ENCODE peak calls at places on chromosomes 13 and 19, in four cellular contexts. I, M, U and B are unnamed samples.
A peak's percentile ranks its signal among the peaks of the same experiment; 100 is the strongest.

GRCh38 chr19:38049105-38049649 is 142.2 kb downstream of the SIPA1L3 start:
- DNase-seq in I (no peak), U (peak; percentile 93), M (no peak), B (no peak)

GRCh38 chr19:9958451-9958850 is 22.1 kb upstream of the OLFM2 start:
- DNase-seq in U (no peak), I (no peak), M (no peak), B (no peak)

GRCh38 chr19:48614436-48615144 is at the start of gene FAM83E:
- DNase-seq in U (no peak), M (peak; percentile 72), I (no peak), B (no peak)

GRCh38 chr19:13146763-13147563 is 3.2 kb downstream of the STX10 start:
- DNase-seq in I (no peak), U (no peak), M (peak; percentile 63), B (peak; percentile 67)

GRCh38 chr13:75870397-75870801 is 234.3 kb downstream of the LMO7 start:
- DNase-seq in U (no peak), M (peak; percentile 12), I (no peak), B (peak; percentile 46)

GRCh38 chr19:9043524-9043923 is 33.3 kb upstream of the MUC16 start:
- DNase-seq in I (no peak), U (no peak), M (peak; percentile 2), B (no peak)

GRCh38 chr13:73610799-73611592 is 523.2 kb downstream of the KLF12 start:
- DNase-seq in U (no peak), M (no peak), I (no peak), B (no peak)

GRCh38 chr13:85659493-85659892 is 139.7 kb downstream of the SLITRK6 start:
- DNase-seq in I (no peak), M (no peak), U (no peak), B (no peak)

GRCh38 chr13:110680852-110681251 is 25.1 kb downstream of the CARS2 start:
- DNase-seq in U (no peak), M (peak; percentile 30), I (peak; percentile 41), B (peak; percentile 69)

GRCh38 chr13:113607477-113608245 is 23.1 kb downstream of the TFDP1 start:
- DNase-seq in U (no peak), I (no peak), M (no peak), B (no peak)

GRCh38 chr13:95955719-95956118 is 97.5 kb downstream of the UGGT2 start:
- DNase-seq in I (no peak), M (no peak), U (no peak), B (no peak)

GRCh38 chr13:109155301-109155761 is 525.9 kb downstream of the MYO16 start:
- DNase-seq in M (no peak), U (no peak), I (no peak), B (no peak)

GRCh38 chr19:45632468-45633196 is 6.6 kb downstream of the EML2 start:
- DNase-seq in M (peak; percentile 89), I (no peak), U (no peak), B (peak; percentile 96)

GRCh38 chr13:49731766-49732165 is 40.5 kb upstream of the EBPL start:
- DNase-seq in U (no peak), I (no peak), M (no peak), B (no peak)

GRCh38 chr19:30159636-30160035 is 212.5 kb upstream of the ZNF536 start:
- DNase-seq in M (no peak), I (no peak), U (no peak), B (no peak)

GRCh38 chr19:43470288-43470687 is 4.9 kb upstream of the LYPD3 start:
- DNase-seq in U (no peak), I (no peak), M (no peak), B (peak; percentile 42)

GRCh38 chr13:89163081-89163480 is 1491.9 kb downstream of the SLITRK5 start:
- DNase-seq in U (no peak), M (no peak), I (no peak), B (peak; percentile 37)

GRCh38 chr13:23599083-23599925 is 29.1 kb downstream of the TNFRSF19 start:
- DNase-seq in U (no peak), M (no peak), I (peak; percentile 95), B (no peak)

GRCh38 chr13:43946281-43946680 is 66.6 kb downstream of the LACC1 start:
- DNase-seq in I (no peak), M (no peak), U (no peak), B (no peak)

GRCh38 chr13:113216165-113217056 is 7.0 kb downstream of the CUL4A start:
- DNase-seq in I (peak; percentile 45), M (peak; percentile 79), U (no peak), B (no peak)

GRCh38 chr13:79307433-79307861 is 98.6 kb downstream of the RBM26 start:
- DNase-seq in U (no peak), M (no peak), I (peak; percentile 52), B (no peak)

GRCh38 chr13:93818345-93818744 is 591.7 kb downstream of the GPC6 start:
- DNase-seq in I (no peak), U (no peak), M (no peak), B (no peak)

GRCh38 chr13:99658266-99658991 is 157.2 kb downstream of the TM9SF2 start:
- DNase-seq in U (no peak), M (peak; percentile 5), I (no peak), B (peak; percentile 59)

GRCh38 chr13:111485491-111486250 is 165.2 kb downstream of the TEX29 start:
- DNase-seq in I (no peak), U (no peak), M (no peak), B (no peak)

GRCh38 chr19:9323557-9323918 is 441 bp upstream of the ZNF559 start:
- DNase-seq in U (peak; percentile 32), I (peak; percentile 81), M (peak; percentile 75), B (peak; percentile 66)

GRCh38 chr13:31768351-31768750 is 29.0 kb downstream of the RXFP2 start:
- DNase-seq in I (no peak), U (no peak), M (no peak), B (no peak)

GRCh38 chr13:24741016-24741662 is 22.8 kb upstream of the RNF17 start:
- DNase-seq in M (peak; percentile 49), U (no peak), I (peak; percentile 10), B (no peak)

DNA sequence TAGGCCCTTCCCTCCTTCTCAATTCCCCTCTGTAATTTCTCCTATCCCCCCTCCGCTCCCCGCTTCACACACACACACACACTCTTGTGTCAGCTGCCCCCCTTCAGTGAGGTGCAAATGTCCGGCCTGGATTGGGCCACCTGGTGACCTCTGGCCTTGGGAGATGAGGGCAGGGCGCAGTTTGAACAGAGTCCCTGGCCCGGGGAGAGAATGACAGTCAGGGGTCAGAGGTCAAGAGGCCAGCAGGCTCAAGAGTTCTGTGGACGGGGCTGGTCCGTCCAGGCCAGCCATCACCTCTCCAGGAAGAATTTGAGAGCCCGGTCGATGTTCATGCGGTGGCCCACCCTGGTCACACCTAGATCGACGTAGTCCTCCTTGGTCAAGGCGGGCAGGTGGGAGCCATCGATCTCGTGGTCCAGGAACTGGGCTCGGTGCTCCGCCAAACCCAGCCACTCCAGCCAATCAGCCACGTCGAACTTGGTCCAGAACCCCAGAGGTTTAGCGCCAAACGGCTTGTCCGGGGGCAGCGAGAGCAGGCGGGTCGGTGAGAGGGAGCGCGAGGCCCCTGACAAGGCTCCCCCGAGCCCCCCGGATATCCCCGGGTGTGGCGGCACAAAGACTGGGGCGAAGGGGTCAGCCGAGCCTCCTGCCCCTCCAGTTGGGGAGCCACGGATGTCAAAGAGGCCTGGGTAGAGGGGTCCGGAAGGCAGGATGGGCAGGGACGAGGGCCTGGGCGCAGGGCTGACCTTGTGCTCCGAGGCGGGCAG is 12.6 kb downstream of the C19orf81 start:
- DNase-seq in U (no peak), M (peak; percentile 40), I (no peak), B (no peak)
- TF ChIP-seq SMC3 in U (no peak), M (no peak), I (no peak), B (no peak)

GRCh38 chr19:41398042-41398403 is 405 bp downstream of the BCKDHA start:
- DNase-seq in M (no peak), I (no peak), U (no peak), B (no peak)

GRCh38 chr19:41395355-41395754 is 1.8 kb downstream of the EXOSC5 start:
- DNase-seq in U (no peak), I (no peak), M (peak; percentile 61), B (no peak)

GRCh38 chr19:41398603-41399002 is 985 bp downstream of the BCKDHA start:
- DNase-seq in U (no peak), I (no peak), M (peak; percentile 38), B (no peak)

GRCh38 chr19:41399091-41399490 is 1.5 kb downstream of the BCKDHA start:
- DNase-seq in M (no peak), U (no peak), I (no peak), B (no peak)

GRCh38 chr19:41397086-41398041 is at the start of the genes BCKDHA and EXOSC5:
- DNase-seq in U (peak; percentile 99), I (peak; percentile 99), M (peak; percentile 100), B (peak; percentile 97)
- TF ChIP-seq NFIC in U (no peak), I (peak; percentile 15), M (peak; percentile 79), B (peak; percentile 47)

GRCh38 chr19:57466489-57466888 is 9.5 kb upstream of the VN1R1 start:
- DNase-seq in I (no peak), U (no peak), M (no peak), B (no peak)

DNA sequence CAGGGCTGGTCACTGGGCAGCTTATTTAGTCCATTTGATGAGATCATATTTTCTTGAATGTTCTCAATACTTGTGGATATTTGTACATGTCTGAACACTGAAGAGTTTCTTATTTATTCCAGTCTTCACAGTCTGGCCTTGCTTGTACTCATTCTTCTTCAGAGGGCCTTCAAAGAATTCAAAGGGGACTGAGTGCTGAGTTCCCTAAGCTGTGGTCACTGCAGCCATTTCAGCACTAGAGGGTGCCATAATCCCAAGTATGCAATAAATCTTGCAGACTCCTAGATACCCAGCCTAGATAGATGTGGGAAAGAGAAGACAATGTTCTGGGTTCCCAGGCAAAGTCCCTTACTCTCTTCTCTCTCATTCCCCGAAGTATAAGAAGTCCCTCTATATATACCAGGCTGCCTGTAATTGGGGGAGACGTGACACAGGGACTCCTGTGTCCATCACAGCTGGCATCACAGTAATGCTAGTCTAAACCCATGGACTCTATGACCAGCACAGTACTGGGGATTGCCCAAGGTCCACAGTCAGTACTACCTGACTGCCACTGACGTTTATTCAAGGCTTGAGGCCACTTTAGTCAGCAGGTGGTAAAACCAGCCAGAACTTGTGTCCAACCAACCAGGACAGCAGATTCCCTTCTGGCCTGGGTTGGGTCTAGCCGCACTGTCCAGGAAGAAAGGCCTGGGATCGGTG is 8.9 kb upstream of the VN1R1 start:
- DNase-seq in M (peak; percentile 59), U (peak; percentile 12), I (peak; percentile 57), B (peak; percentile 48)
- TF ChIP-seq SMC3 in M (peak; percentile 33), U (peak; percentile 65), I (peak; percentile 72), B (peak; percentile 15)

GRCh38 chr19:3712663-3713531 is 4.7 kb downstream of the TJP3 start:
- DNase-seq in M (no peak), I (no peak), U (no peak), B (no peak)

GRCh38 chr19:3716147-3716668 is 8.0 kb downstream of the TJP3 start:
- DNase-seq in I (no peak), U (no peak), M (no peak), B (no peak)

GRCh38 chr19:3708207-3708931 is at the start of gene TJP3:
- DNase-seq in I (peak; percentile 75), M (peak; percentile 45), U (no peak), B (peak; percentile 35)

GRCh38 chr19:3707868-3708206 is 347 bp upstream of the TJP3 start:
- DNase-seq in M (no peak), U (no peak), I (no peak), B (peak; percentile 23)

DNA sequence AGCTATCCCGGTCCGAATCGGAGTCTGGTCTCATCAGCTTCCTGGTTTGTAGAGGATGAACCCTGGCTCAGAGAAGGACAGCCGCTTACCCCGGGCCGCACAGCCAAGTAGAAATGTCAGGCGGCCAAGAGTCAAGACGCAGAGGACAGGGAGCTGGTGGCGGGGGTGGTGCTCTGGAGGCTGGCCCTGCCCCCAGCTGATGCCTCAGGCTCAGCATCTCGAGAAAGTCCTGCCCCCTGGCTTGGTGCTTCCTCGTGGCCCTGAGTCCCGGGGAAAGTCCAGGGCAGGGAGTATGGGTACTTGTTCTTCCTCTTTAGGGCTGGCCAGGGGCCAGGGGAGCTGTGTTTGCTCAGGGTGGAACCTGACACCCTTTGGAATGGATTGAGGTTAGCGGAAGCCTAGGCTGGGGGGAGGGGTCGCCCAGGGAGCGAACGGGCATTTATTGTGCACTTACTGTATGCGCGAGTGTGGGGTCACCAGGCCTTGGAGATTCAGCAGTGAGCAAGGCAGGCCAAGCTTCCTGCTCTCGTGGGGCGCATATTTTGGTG is 2.2 kb downstream of the TJP3 start:
- DNase-seq in M (peak; percentile 79), U (no peak), I (peak; percentile 90), B (peak; percentile 20)
- TF ChIP-seq NFIC in M (peak; percentile 95), U (no peak), I (peak; percentile 86), B (no peak)